ENCODE peak calls at places on chromosomes 7 and 10, in ten cellular contexts. U, W, F, H, T, O, C, G, J and M are unnamed samples.

GRCh38 chr10:46289209-46289810 is 2.5 kb downstream of the ANTXRL start:
- DNase-seq in U (no peak), W (no peak), F (no peak), H (no peak), T (no peak), O (no peak), C (no peak), G (no peak), J (no peak), M (no peak)

GRCh38 chr7:150716368-150716767 is at the start of gene GIMAP1:
- DNase-seq in U (no peak), W (peak), F (peak), H (no peak), T (no peak), O (no peak), C (no peak), G (no peak), J (no peak), M (no peak)

GRCh38 chr10:132696204-132696603 is 89.7 kb downstream of the NKX6-2 start:
- DNase-seq in U (no peak), W (no peak), F (no peak), H (no peak), T (no peak), O (no peak), C (no peak), G (no peak), J (no peak), M (no peak)

GRCh38 chr7:148286150-148286549 is 304.4 kb upstream of the C7orf33 start:
- DNase-seq in U (no peak), W (no peak), F (no peak), H (peak), T (peak), O (peak), C (no peak), G (no peak), J (peak), M (peak)

GRCh38 chr10:103479135-103479534 is at the start of gene CALHM3:
- DNase-seq in U (no peak), W (no peak), F (no peak), H (no peak), T (peak), O (no peak), C (no peak), G (no peak), J (peak), M (no peak)

GRCh38 chr7:42605800-42606199 is 306.1 kb downstream of the C7orf25 start:
- DNase-seq in U (no peak), W (no peak), F (no peak), H (no peak), T (no peak), O (no peak), C (no peak), G (no peak), J (no peak), M (no peak)

GRCh38 chr7:152313879-152314604 is 121.8 kb downstream of the KMT2C start:
- DNase-seq in U (no peak), W (no peak), F (peak), H (peak), T (no peak), O (no peak), C (no peak), G (no peak), J (no peak), M (peak)

GRCh38 chr10:87523731-87524130 is 19.0 kb downstream of the MINPP1 start:
- DNase-seq in U (no peak), W (no peak), F (no peak), H (peak), T (no peak), O (no peak), C (no peak), G (no peak), J (no peak), M (no peak)

GRCh38 chr10:14573666-14574261 is 200.9 kb downstream of the FAM107B start:
- DNase-seq in U (no peak), W (no peak), F (no peak), H (peak), T (no peak), O (no peak), C (no peak), G (no peak), J (no peak), M (no peak)

GRCh38 chr10:123241391-123242141 is 87.4 kb downstream of the BUB3 start:
- DNase-seq in U (no peak), W (no peak), F (peak), H (no peak), T (no peak), O (no peak), C (no peak), G (no peak), J (no peak), M (no peak)

GRCh38 chr10:97764519-97764931 is 7.3 kb downstream of the SFRP5 start:
- DNase-seq in U (no peak), W (no peak), F (no peak), H (no peak), T (no peak), O (no peak), C (no peak), G (no peak), J (no peak), M (no peak)

GRCh38 chr10:132257271-132257670 is 50.5 kb downstream of the STK32C start:
- DNase-seq in U (no peak), W (no peak), F (no peak), H (peak), T (no peak), O (no peak), C (no peak), G (no peak), J (no peak), M (no peak)

GRCh38 chr10:31490858-31491504 is 172.0 kb downstream of the ZEB1 start:
- DNase-seq in U (no peak), W (no peak), F (peak), H (peak), T (peak), O (peak), C (no peak), G (peak), J (peak), M (no peak)